ENCODE peak calls at places on chromosomes 3 and 15, in eight cellular contexts. U is tibial artery, P is ovary, B is AG10803, L is upper lobe of right lung, Q is fibroblast of pulmonary artery, W is HepG2, D is pancreas. A is an unnamed sample.

GRCh38 chr3:147393261-147393964 is 12.9 kb downstream of the ZIC4 start:
- DNase-seq in D (no peak), U (no peak), Q (no peak), P (no peak), W (no peak), L (no peak), B (peak), A (peak)

GRCh38 chr3:12194669-12195161 is 36.0 kb upstream of the TIMP4 start:
- DNase-seq in L (no peak), W (peak), P (no peak), B (peak), Q (peak), D (no peak), U (no peak), A (no peak)

GRCh38 chr15:28881600-28881999 is 4.2 kb upstream of the APBA2 start:
- DNase-seq in Q (peak), L (no peak), B (no peak), P (no peak), W (no peak), U (no peak), D (no peak), A (no peak)

GRCh38 chr15:62647195-62647865 is 395.2 kb upstream of the TPM1 start:
- DNase-seq in P (no peak), D (no peak), W (peak), U (no peak), Q (peak), B (peak), L (no peak), A (no peak)

GRCh38 chr3:49378249-49378899 is 20.2 kb upstream of the GPX1 start:
- DNase-seq in D (no peak), L (peak), Q (peak), W (peak), U (peak), B (peak), P (peak), A (no peak)

GRCh38 chr3:10941972-10942371 is 50.6 kb upstream of the SLC6A1 start:
- DNase-seq in B (no peak), Q (no peak), U (no peak), L (peak), P (peak), W (no peak), D (no peak), A (peak)

GRCh38 chr15:48984811-48985352 is 21.2 kb upstream of the SHC4 start:
- DNase-seq in L (no peak), D (no peak), P (no peak), U (no peak), Q (peak), B (peak), W (no peak), A (no peak)

GRCh38 chr3:125318859-125319258 is 56.3 kb downstream of the ZNF148 start:
- DNase-seq in D (no peak), B (no peak), L (no peak), Q (no peak), P (no peak), W (no peak), U (no peak), A (no peak)

GRCh38 chr3:103991461-103992115 is 1375.1 kb upstream of the ALCAM start:
- DNase-seq in U (no peak), Q (peak), L (no peak), P (no peak), B (peak), D (no peak), W (no peak), A (no peak)

GRCh38 chr3:198032445-198032936 is 72.5 kb downstream of the LMLN start:
- DNase-seq in P (no peak), D (no peak), L (no peak), Q (peak), W (no peak), U (no peak), B (no peak), A (no peak)

GRCh38 chr3:151393146-151393831 is 8.7 kb upstream of the P2RY12 start:
- DNase-seq in B (peak), U (no peak), P (no peak), L (no peak), D (no peak), W (no peak), Q (no peak), A (no peak)

GRCh38 chr15:19943515-19943914 is 598.1 kb downstream of the GOLGA6L6 start:
- DNase-seq in D (no peak), Q (no peak), B (no peak), U (no peak), P (no peak), L (no peak), W (no peak), A (no peak)

GRCh38 chr15:70323111-70323851 is 225.6 kb upstream of the TLE3 start:
- DNase-seq in Q (peak), B (peak), W (no peak), U (peak), L (no peak), D (no peak), P (peak), A (no peak)

GRCh38 chr3:112582242-112582874 is 20.5 kb downstream of the SLC35A5 start:
- DNase-seq in L (no peak), P (no peak), Q (peak), U (no peak), B (peak), W (peak), D (no peak), A (peak)

GRCh38 chr15:70799667-70800450 is 36.5 kb upstream of the UACA start:
- DNase-seq in U (peak), P (peak), B (peak), L (no peak), D (no peak), Q (peak), W (peak), A (no peak)

GRCh38 chr15:34815836-34816235 is 20.5 kb upstream of the ACTC1 start:
- DNase-seq in Q (no peak), W (no peak), B (peak), D (no peak), U (no peak), L (no peak), P (no peak), A (no peak)

GRCh38 chr3:124053871-124054270 is 61.9 kb upstream of the ROPN1 start:
- DNase-seq in D (no peak), B (no peak), L (no peak), Q (no peak), W (no peak), P (no peak), U (no peak), A (no peak)

GRCh38 chr15:49235446-49236207 is 65.6 kb downstream of the GALK2 start:
- DNase-seq in B (peak), Q (peak), L (no peak), D (peak), U (no peak), P (peak), W (peak), A (peak)

GRCh38 chr3:165279471-165279870 is 83.3 kb upstream of the SLITRK3 start:
- DNase-seq in U (no peak), B (no peak), D (no peak), Q (no peak), L (no peak), W (no peak), P (no peak), A (no peak)

GRCh38 chr3:129539201-129539600 is 3.8 kb upstream of the H1-8 start:
- DNase-seq in P (no peak), B (no peak), L (no peak), D (no peak), Q (no peak), U (no peak), W (no peak), A (no peak)

GRCh38 chr3:80079886-80080285 is 312.1 kb upstream of the ROBO1 start:
- DNase-seq in B (no peak), W (no peak), L (no peak), Q (no peak), D (no peak), P (no peak), U (no peak), A (no peak)

GRCh38 chr15:98713585-98714001 is 65.3 kb downstream of the IGF1R start:
- DNase-seq in U (no peak), D (no peak), W (no peak), B (peak), P (no peak), Q (no peak), L (no peak), A (no peak)

GRCh38 chr3:163924600-163924999 is 1153.7 kb downstream of the SI start:
- DNase-seq in W (no peak), B (no peak), U (no peak), D (no peak), Q (no peak), P (no peak), L (no peak), A (no peak)

GRCh38 chr3:105385868-105386508 is 19.3 kb downstream of the ALCAM start:
- DNase-seq in Q (no peak), P (no peak), D (no peak), B (no peak), W (no peak), U (no peak), L (no peak), A (no peak)
- TF ChIP-seq CTCF in Q (no peak), P (no peak), D (no peak), B (no peak), W (no peak), U (no peak), L (no peak), A (no peak)

DNA sequence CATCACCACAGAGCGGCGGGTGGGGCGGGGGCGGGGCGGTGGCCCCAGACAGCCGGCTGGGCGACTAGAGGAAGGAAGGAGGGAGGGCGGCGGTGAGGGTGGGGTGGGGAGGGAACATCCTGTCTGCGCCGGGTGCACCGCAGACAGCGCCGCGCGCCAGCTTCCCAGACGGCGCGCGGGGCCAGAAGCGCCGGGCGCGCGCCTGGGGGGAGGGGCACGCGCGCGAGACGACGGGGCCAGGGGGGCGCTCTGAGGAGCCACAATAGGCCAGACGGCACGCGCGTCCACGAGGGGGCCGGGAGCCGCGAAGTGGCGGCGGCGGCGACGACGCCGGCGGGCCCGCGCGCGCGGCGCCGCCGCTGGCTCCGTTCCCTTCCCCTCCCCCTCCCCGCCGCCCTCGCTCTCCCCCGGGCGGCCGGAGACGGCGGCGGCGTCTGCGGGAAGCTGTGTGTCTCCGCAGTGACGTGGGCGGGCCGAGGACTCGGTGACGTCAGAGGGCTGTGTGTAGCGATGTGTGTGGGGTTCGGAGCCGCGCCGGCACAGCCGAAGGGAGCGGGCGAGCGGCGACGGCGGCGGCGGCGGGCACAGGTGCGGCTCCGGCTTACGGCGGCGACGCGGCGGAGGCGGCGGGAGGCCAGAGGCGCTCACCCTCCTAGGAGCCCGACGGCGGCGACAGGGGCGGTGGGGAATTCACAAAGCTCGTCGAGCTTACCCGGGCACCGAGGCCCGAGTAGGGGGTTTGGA is at the start of gene SKIL:
- DNase-seq in D (peak), P (peak), U (peak), W (peak), B (peak), L (peak), Q (peak), A (peak)
- TF ChIP-seq CTCF in D (peak), P (no peak), U (peak), W (peak), B (no peak), L (peak), Q (no peak), A (no peak)

GRCh38 chr15:25609371-25609770 is 170.5 kb upstream of the UBE3A start:
- DNase-seq in U (no peak), Q (no peak), D (no peak), W (no peak), L (no peak), P (no peak), B (no peak), A (no peak)
- TF ChIP-seq CTCF in U (no peak), Q (no peak), D (no peak), W (no peak), L (no peak), P (no peak), B (no peak), A (no peak)

GRCh38 chr3:27366062-27366591 is 3.1 kb downstream of the NEK10 start:
- DNase-seq in L (no peak), W (peak), B (no peak), P (no peak), D (no peak), Q (no peak), U (no peak), A (no peak)

GRCh38 chr3:27368831-27369607 is at the start of gene NEK10:
- DNase-seq in D (peak), L (peak), U (peak), Q (peak), W (peak), B (peak), P (peak), A (peak)
- TF ChIP-seq CTCF in D (no peak), L (no peak), U (no peak), Q (no peak), W (no peak), B (peak), P (no peak), A (no peak)

A was measured in glutamatergic neuron.